ENCODE peak calls at places on chromosome X, in five cellular contexts. One of them, this sample, is unnamed.

GRCh38 chrX:40097492-40098263 is at the start of gene BCOR:
- DNase-seq in SK-N-SH: peak; percentile 79
- DNase-seq in GM23248: peak; percentile 77
- DNase-seq in hepatocyte: peak; percentile 89
- DNase-seq in H9: peak; percentile 77
- DNase-seq in this sample: peak; percentile 84

GRCh38 chrX:113059714-113060113 is 219.1 kb upstream of the AMOT start:
- DNase-seq in SK-N-SH: no peak
- DNase-seq in GM23248: peak; percentile 19
- DNase-seq in hepatocyte: peak; percentile 6
- DNase-seq in H9: no peak
- DNase-seq in this sample: no peak

GRCh38 chrX:139200793-139201192 is 329.7 kb upstream of the F9 start:
- DNase-seq in SK-N-SH: no peak
- DNase-seq in GM23248: peak; percentile 30
- DNase-seq in hepatocyte: peak; percentile 18
- DNase-seq in H9: no peak
- DNase-seq in this sample: no peak

GRCh38 chrX:26822448-26822847 is 606.5 kb downstream of the MAGEB5 start:
- DNase-seq in SK-N-SH: no peak
- DNase-seq in GM23248: no peak
- DNase-seq in hepatocyte: no peak
- DNase-seq in H9: peak; percentile 67
- DNase-seq in this sample: peak; percentile 52

GRCh38 chrX:43836435-43837184 is 45.6 kb downstream of the MAOB start:
- DNase-seq in SK-N-SH: peak; percentile 12
- DNase-seq in GM23248: peak; percentile 35
- DNase-seq in hepatocyte: peak; percentile 26
- DNase-seq in H9: no peak
- DNase-seq in this sample: peak; percentile 55

GRCh38 chrX:11398785-11399184 is 105.6 kb downstream of the AMELX start:
- DNase-seq in SK-N-SH: no peak
- DNase-seq in GM23248: peak; percentile 26
- DNase-seq in hepatocyte: no peak
- DNase-seq in H9: no peak
- DNase-seq in this sample: no peak

GRCh38 chrX:108270280-108270679 is 167.9 kb downstream of the COL4A6 start:
- DNase-seq in SK-N-SH: no peak
- DNase-seq in GM23248: no peak
- DNase-seq in hepatocyte: no peak
- DNase-seq in H9: no peak
- DNase-seq in this sample: no peak

GRCh38 chrX:68433155-68433980 is at the start of gene OPHN1:
- DNase-seq in SK-N-SH: peak; percentile 70
- DNase-seq in GM23248: peak; percentile 90
- DNase-seq in hepatocyte: peak; percentile 82
- DNase-seq in H9: peak; percentile 82
- DNase-seq in this sample: no peak

GRCh38 chrX:95055991-95056390 is 1382.0 kb downstream of the FAM133A start:
- DNase-seq in SK-N-SH: no peak
- DNase-seq in GM23248: peak; percentile 14
- DNase-seq in hepatocyte: no peak
- DNase-seq in H9: no peak
- DNase-seq in this sample: no peak

GRCh38 chrX:4240541-4241194 is 527.2 kb upstream of the PRKX start:
- DNase-seq in SK-N-SH: no peak
- DNase-seq in GM23248: no peak
- DNase-seq in hepatocyte: no peak
- DNase-seq in H9: no peak
- DNase-seq in this sample: peak; percentile 80

GRCh38 chrX:106035064-106035463 is 3.5 kb downstream of the SERPINA7 start:
- DNase-seq in SK-N-SH: no peak
- DNase-seq in GM23248: no peak
- DNase-seq in hepatocyte: no peak
- DNase-seq in H9: no peak
- DNase-seq in this sample: peak; percentile 50

GRCh38 chrX:129629837-129630236 is 24.9 kb downstream of the APLN start:
- DNase-seq in SK-N-SH: no peak
- DNase-seq in GM23248: no peak
- DNase-seq in hepatocyte: no peak
- DNase-seq in H9: no peak
- DNase-seq in this sample: no peak

GRCh38 chrX:288561-288991 is 7.4 kb downstream of the PLCXD1 start:
- DNase-seq in SK-N-SH: no peak
- DNase-seq in GM23248: no peak
- DNase-seq in hepatocyte: no peak
- DNase-seq in H9: no peak
- DNase-seq in this sample: no peak

GRCh38 chrX:41621236-41621651 is 67.5 kb upstream of the GPR34 start:
- DNase-seq in SK-N-SH: peak; percentile 40
- DNase-seq in GM23248: peak; percentile 0
- DNase-seq in hepatocyte: peak; percentile 61
- DNase-seq in H9: peak; percentile 32
- DNase-seq in this sample: no peak

GRCh38 chrX:68462197-68462596 is 28.9 kb upstream of the OPHN1 start:
- DNase-seq in SK-N-SH: no peak
- DNase-seq in GM23248: peak; percentile 39
- DNase-seq in hepatocyte: peak; percentile 7
- DNase-seq in H9: no peak
- DNase-seq in this sample: no peak

GRCh38 chrX:37876716-37877115 is 29.3 kb upstream of the DYNLT3 start:
- DNase-seq in SK-N-SH: no peak
- DNase-seq in GM23248: no peak
- DNase-seq in hepatocyte: no peak
- DNase-seq in H9: no peak
- DNase-seq in this sample: no peak

GRCh38 chrX:11757729-11758399 is at the start of gene MSL3:
- DNase-seq in SK-N-SH: peak; percentile 87
- DNase-seq in GM23248: peak; percentile 86
- DNase-seq in hepatocyte: peak; percentile 81
- DNase-seq in H9: peak; percentile 60
- DNase-seq in this sample: peak; percentile 67

GRCh38 chrX:16188687-16189086 is 21.4 kb downstream of the MAGEB17 start:
- DNase-seq in SK-N-SH: no peak
- DNase-seq in GM23248: peak; percentile 56
- DNase-seq in hepatocyte: no peak
- DNase-seq in H9: no peak
- DNase-seq in this sample: no peak

GRCh38 chrX:111823068-111823467 is 52.9 kb upstream of the TRPC5OS start:
- DNase-seq in SK-N-SH: peak; percentile 40
- DNase-seq in GM23248: peak; percentile 36
- DNase-seq in hepatocyte: peak; percentile 29
- DNase-seq in H9: peak; percentile 81
- DNase-seq in this sample: peak; percentile 61

GRCh38 chrX:20951016-20951795 is 423.0 kb upstream of the CNKSR2 start:
- DNase-seq in SK-N-SH: no peak
- DNase-seq in GM23248: no peak
- DNase-seq in hepatocyte: no peak
- DNase-seq in H9: no peak
- DNase-seq in this sample: no peak

GRCh38 chrX:120672389-120672788 is 42.5 kb upstream of the C1GALT1C1 start:
- DNase-seq in SK-N-SH: no peak
- DNase-seq in GM23248: peak; percentile 87
- DNase-seq in hepatocyte: peak; percentile 8
- DNase-seq in H9: no peak
- DNase-seq in this sample: no peak

GRCh38 chrX:99461223-99461622 is 948.9 kb downstream of the PCDH19 start:
- DNase-seq in SK-N-SH: no peak
- DNase-seq in GM23248: no peak
- DNase-seq in hepatocyte: no peak
- DNase-seq in H9: no peak
- DNase-seq in this sample: no peak

GRCh38 chrX:20173305-20173704 is 31.7 kb upstream of the EIF1AX start:
- DNase-seq in SK-N-SH: no peak
- DNase-seq in GM23248: no peak
- DNase-seq in hepatocyte: no peak
- DNase-seq in H9: no peak
- DNase-seq in this sample: no peak

GRCh38 chrX:12315526-12315925 is 177.3 kb downstream of the FRMPD4 start:
- DNase-seq in SK-N-SH: no peak
- DNase-seq in GM23248: no peak
- DNase-seq in hepatocyte: no peak
- DNase-seq in H9: no peak
- DNase-seq in this sample: no peak

GRCh38 chrX:14873676-14874049 is 442 bp downstream of the MOSPD2 start:
- DNase-seq in SK-N-SH: no peak
- DNase-seq in GM23248: no peak
- DNase-seq in hepatocyte: peak; percentile 8
- DNase-seq in H9: no peak
- DNase-seq in this sample: no peak

GRCh38 chrX:103722505-103722904 is 11.8 kb downstream of the TMEM31 start:
- DNase-seq in SK-N-SH: no peak
- DNase-seq in GM23248: peak; percentile 64
- DNase-seq in hepatocyte: no peak
- DNase-seq in H9: no peak
- DNase-seq in this sample: peak; percentile 10

GRCh38 chrX:46837543-46838481 is 969 bp downstream of the RP2 start:
- DNase-seq in SK-N-SH: peak; percentile 5
- DNase-seq in GM23248: peak; percentile 63
- DNase-seq in hepatocyte: peak; percentile 19
- DNase-seq in H9: no peak
- DNase-seq in this sample: peak; percentile 60

GRCh38 chrX:40478457-40479065 is 102.2 kb upstream of the ATP6AP2 start:
- DNase-seq in SK-N-SH: no peak
- DNase-seq in GM23248: no peak
- DNase-seq in hepatocyte: no peak
- DNase-seq in H9: no peak
- DNase-seq in this sample: no peak

GRCh38 chrX:15497865-15498264 is 2.7 kb upstream of the BMX start:
- DNase-seq in SK-N-SH: peak; percentile 72
- DNase-seq in GM23248: peak; percentile 36
- DNase-seq in hepatocyte: peak; percentile 75
- DNase-seq in H9: peak; percentile 72
- DNase-seq in this sample: peak; percentile 93

GRCh38 chrX:30215357-30215843 is at the start of gene MAGEB2:
- DNase-seq in SK-N-SH: peak; percentile 33
- DNase-seq in GM23248: no peak
- DNase-seq in hepatocyte: no peak
- DNase-seq in H9: no peak
- DNase-seq in this sample: no peak

GRCh38 chrX:806586-806985 is 176.0 kb downstream of the SHOX start:
- DNase-seq in SK-N-SH: no peak
- DNase-seq in GM23248: no peak
- DNase-seq in hepatocyte: no peak
- DNase-seq in H9: no peak
- DNase-seq in this sample: no peak

GRCh38 chrX:40168183-40169015 is 70.6 kb upstream of the BCOR start:
- DNase-seq in SK-N-SH: no peak
- DNase-seq in GM23248: no peak
- DNase-seq in hepatocyte: no peak
- DNase-seq in H9: peak; percentile 31
- DNase-seq in this sample: no peak

GRCh38 chrX:82092307-82092706 is 890.4 kb downstream of the SH3BGRL start:
- DNase-seq in SK-N-SH: no peak
- DNase-seq in GM23248: no peak
- DNase-seq in hepatocyte: no peak
- DNase-seq in H9: no peak
- DNase-seq in this sample: no peak

GRCh38 chrX:32985544-32985943 is 225.8 kb downstream of the DMD start:
- DNase-seq in SK-N-SH: no peak
- DNase-seq in GM23248: no peak
- DNase-seq in hepatocyte: no peak
- DNase-seq in H9: no peak
- DNase-seq in this sample: no peak

GRCh38 chrX:32987139-32987538 is 224.2 kb downstream of the DMD start:
- DNase-seq in SK-N-SH: no peak
- DNase-seq in GM23248: no peak
- DNase-seq in hepatocyte: no peak
- DNase-seq in H9: peak; percentile 86
- DNase-seq in this sample: no peak
- H2AFZ ChIP-seq in SK-N-SH: no peak overlapping the region
- H2AFZ ChIP-seq in GM23248: no peak overlapping the region
- H2AFZ ChIP-seq in hepatocyte: no peak overlapping the region
- H2AFZ ChIP-seq in H9: no peak overlapping the region
- H2AFZ ChIP-seq in this sample: no peak overlapping the region

DNA sequence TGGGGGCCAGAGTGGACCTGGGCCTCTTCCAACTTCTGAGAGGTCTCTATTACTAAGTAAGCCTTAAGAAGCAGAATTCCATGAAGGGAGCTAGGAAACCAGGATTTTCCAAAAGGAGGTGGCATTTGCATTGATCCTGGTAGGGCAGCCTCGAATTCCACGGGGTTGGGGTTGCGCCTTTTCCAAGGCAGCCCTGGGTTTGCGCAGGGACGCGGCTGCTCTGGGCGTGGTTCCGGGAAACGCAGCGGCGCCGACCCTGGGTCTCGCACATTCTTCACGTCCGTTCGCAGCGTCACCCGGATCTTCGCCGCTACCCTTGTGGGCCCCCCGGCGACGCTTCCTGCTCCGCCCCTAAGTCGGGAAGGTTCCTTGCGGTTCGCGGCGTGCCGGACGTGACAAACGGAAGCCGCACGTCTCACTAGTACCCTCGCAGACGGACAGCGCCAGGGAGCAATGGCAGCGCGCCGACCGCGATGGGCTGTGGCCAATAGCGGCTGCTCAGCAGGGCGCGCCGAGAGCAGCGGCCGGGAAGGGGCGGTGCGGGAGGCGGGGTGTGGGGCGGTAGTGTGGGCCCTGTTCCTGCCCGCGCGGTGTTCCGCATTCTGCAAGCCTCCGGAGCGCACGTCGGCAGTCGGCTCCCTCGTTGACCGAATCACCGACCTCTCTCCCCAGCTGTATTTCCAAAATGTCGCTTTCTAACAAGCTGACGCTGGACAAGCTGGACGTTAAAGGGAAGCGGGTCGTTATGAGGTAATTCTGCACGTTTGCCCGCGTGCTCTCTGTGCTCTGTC is at the start of gene PGK1:
- DNase-seq in SK-N-SH: peak; percentile 88
- DNase-seq in GM23248: peak; percentile 95
- DNase-seq in hepatocyte: peak; percentile 95
- DNase-seq in H9: peak; percentile 96
- DNase-seq in this sample: peak; percentile 97
- H3K79me2 ChIP-seq in SK-N-SH: peaks cover 48% of the 10 kb centered on the region
- H3K79me2 ChIP-seq in GM23248: peaks cover 47% of the 10 kb centered on the region
- H3K79me2 ChIP-seq in hepatocyte: peaks cover 42% of the 10 kb centered on the region
- H3K79me2 ChIP-seq in H9: peaks cover 42% of the 10 kb centered on the region
- H3K79me2 ChIP-seq in this sample: peaks cover 48% of the 10 kb centered on the region

GRCh38 chrX:63503541-63503940 is 152.4 kb upstream of the SPIN4 start:
- DNase-seq in SK-N-SH: no peak
- DNase-seq in GM23248: peak; percentile 52
- DNase-seq in hepatocyte: no peak
- DNase-seq in H9: peak; percentile 23
- DNase-seq in this sample: no peak
- H3K27ac ChIP-seq in SK-N-SH: no peak overlapping the region
- H3K27ac ChIP-seq in GM23248: peak overlapping the region; percentile 6
- H3K27ac ChIP-seq in hepatocyte: no peak overlapping the region
- H3K27ac ChIP-seq in H9: peak overlapping the region; percentile 50
- H3K27ac ChIP-seq in this sample: no peak overlapping the region

DNA sequence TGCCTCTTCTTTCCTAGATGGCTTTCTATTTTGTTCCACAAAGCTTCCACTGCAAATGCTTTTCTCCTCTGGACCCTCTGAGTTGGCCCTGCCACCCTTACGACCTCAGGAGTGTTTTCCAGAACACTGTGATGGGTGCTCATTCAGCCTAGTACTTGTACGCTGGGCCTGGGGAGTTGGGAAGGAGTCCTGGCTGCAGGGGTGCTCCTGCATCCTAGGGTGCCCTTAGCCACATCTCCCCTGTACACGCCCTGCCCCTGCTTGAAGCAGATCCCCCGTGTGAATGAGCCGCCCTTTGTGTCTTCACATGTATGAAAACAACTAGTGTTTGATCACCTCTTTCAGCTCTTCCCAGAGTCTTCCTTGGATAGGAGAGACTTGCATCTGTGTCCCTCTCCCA is 64.2 kb downstream of the MTMR1 start:
- DNase-seq in SK-N-SH: no peak
- DNase-seq in GM23248: no peak
- DNase-seq in hepatocyte: no peak
- DNase-seq in H9: no peak
- DNase-seq in this sample: no peak
- H2AFZ ChIP-seq in SK-N-SH: no peak overlapping the region
- H2AFZ ChIP-seq in GM23248: no peak overlapping the region
- H2AFZ ChIP-seq in hepatocyte: no peak overlapping the region
- H2AFZ ChIP-seq in H9: no peak overlapping the region
- H2AFZ ChIP-seq in this sample: no peak overlapping the region